ENCODE peak calls at places on chromosome 17, in five cellular contexts. B is HuH-7, K is GM12865, W is glutamatergic neuron, A is cardiac fibroblast. C is an unnamed sample.

GRCh38 chr17:40827746-40828453 is 5.5 kb upstream of the KRT10 start:
- DNase-seq in B (no peak), K (no peak), W (no peak), A (peak), C (peak)

GRCh38 chr17:57870283-57870635 is 20.4 kb upstream of the MRPS23 start:
- DNase-seq in B (no peak), K (no peak), W (no peak), A (no peak), C (peak)

GRCh38 chr17:29155235-29155965 is 24.8 kb downstream of the MYO18A start:
- DNase-seq in B (peak), K (no peak), W (no peak), A (peak), C (peak)

GRCh38 chr17:41049110-41049509 is 2.0 kb upstream of the KRTAP2-1 start:
- DNase-seq in B (no peak), K (peak), W (no peak), A (no peak), C (peak)

GRCh38 chr17:34413443-34414076 is 50.5 kb upstream of the CCL1 start:
- DNase-seq in B (no peak), K (no peak), W (no peak), A (peak), C (no peak)

GRCh38 chr17:77749316-77749715 is 209.2 kb upstream of the TNRC6C start:
- DNase-seq in B (no peak), K (no peak), W (no peak), A (no peak), C (no peak)

GRCh38 chr17:17857496-17857895 is 20.7 kb upstream of the SREBF1 start:
- DNase-seq in B (no peak), K (no peak), W (no peak), A (no peak), C (no peak)

GRCh38 chr17:81644496-81644895 is 7.5 kb downstream of the TSPAN10 start:
- DNase-seq in B (no peak), K (no peak), W (no peak), A (no peak), C (no peak)

GRCh38 chr17:22695228-22695619 is 1002.9 kb downstream of the KCNJ18 start:
- DNase-seq in B (no peak), K (no peak), W (no peak), A (no peak), C (no peak)

GRCh38 chr17:69602969-69603368 is 188.5 kb downstream of the MAP2K6 start:
- DNase-seq in B (no peak), K (no peak), W (no peak), A (no peak), C (no peak)

GRCh38 chr17:15101175-15101574 is 164.0 kb downstream of the PMP22 start:
- DNase-seq in B (no peak), K (no peak), W (no peak), A (no peak), C (no peak)

GRCh38 chr17:35559495-35559894 is 1.1 kb downstream of the SLFN14 start:
- DNase-seq in B (no peak), K (no peak), W (no peak), A (no peak), C (no peak)

GRCh38 chr17:34434065-34434464 is 71.0 kb upstream of the CCL1 start:
- DNase-seq in B (no peak), K (peak), W (no peak), A (no peak), C (no peak)

GRCh38 chr17:17740627-17741237 is 59.5 kb downstream of the RAI1 start:
- DNase-seq in B (no peak), K (no peak), W (no peak), A (no peak), C (no peak)

GRCh38 chr17:5499790-5500189 is 13.4 kb downstream of the MIS12 start:
- DNase-seq in B (no peak), K (no peak), W (peak), A (no peak), C (peak)

GRCh38 chr17:75835315-75835987 is 8.8 kb downstream of the UNC13D start:
- DNase-seq in B (no peak), K (no peak), W (peak), A (no peak), C (no peak)

GRCh38 chr17:34885076-34885475 is 76.2 kb downstream of the CCT6B start:
- DNase-seq in B (no peak), K (no peak), W (no peak), A (no peak), C (no peak)

GRCh38 chr17:80468781-80469533 is 7.5 kb downstream of the NPTX1 start:
- DNase-seq in B (no peak), K (no peak), W (peak), A (no peak), C (no peak)

GRCh38 chr17:79920751-79921410 is 81.6 kb upstream of the CBX4 start:
- DNase-seq in B (no peak), K (no peak), W (no peak), A (no peak), C (no peak)

GRCh38 chr17:75153854-75154194 is 488 bp downstream of the JPT1 start:
- DNase-seq in B (no peak), K (peak), W (peak), A (no peak), C (peak)

GRCh38 chr17:17564896-17565295 is 26.6 kb downstream of the PEMT start:
- DNase-seq in B (no peak), K (no peak), W (no peak), A (no peak), C (no peak)

GRCh38 chr17:9434502-9435113 is 141.0 kb downstream of the STX8 start:
- DNase-seq in B (no peak), K (peak), W (no peak), A (no peak), C (no peak)

GRCh38 chr17:63540581-63540980 is 9.7 kb upstream of the DCAF7 start:
- DNase-seq in B (no peak), K (no peak), W (no peak), A (no peak), C (no peak)

GRCh38 chr17:40538019-40538935 is 27.0 kb downstream of the CCR7 start:
- DNase-seq in B (no peak), K (no peak), W (no peak), A (no peak), C (peak)

GRCh38 chr17:29929006-29929543 is 953 bp downstream of the SSH2 start:
- DNase-seq in B (peak), K (peak), W (peak), A (no peak), C (peak)

GRCh38 chr17:72745241-72745640 is 347.2 kb downstream of the SLC39A11 start:
- DNase-seq in B (no peak), K (no peak), W (no peak), A (no peak), C (no peak)